ENCODE peak calls at places on chromosomes 3 and 15, in five cellular contexts. One of them, this sample, is unnamed.

GRCh38 chr3:13524979-13525669 is 23.8 kb upstream of the FBLN2 start:
- DNase-seq in ovary: no peak
- DNase-seq in CD14-positive monocyte: no peak
- DNase-seq in CD8-positive, alpha-beta T cell: no peak
- DNase-seq in ascending aorta: no peak
- DNase-seq in this sample: peak; percentile 20

GRCh38 chr15:97978408-97979130 is 18.1 kb downstream of the ARRDC4 start:
- DNase-seq in ovary: no peak
- DNase-seq in CD14-positive monocyte: no peak
- DNase-seq in CD8-positive, alpha-beta T cell: no peak
- DNase-seq in ascending aorta: no peak
- DNase-seq in this sample: peak; percentile 64

GRCh38 chr15:95291878-95292472 is 1038.5 kb upstream of the NR2F2 start:
- DNase-seq in ovary: no peak
- DNase-seq in CD14-positive monocyte: no peak
- DNase-seq in CD8-positive, alpha-beta T cell: no peak
- DNase-seq in ascending aorta: no peak
- DNase-seq in this sample: peak; percentile 66

GRCh38 chr15:68930268-68931022 is at the start of gene SPESP1:
- DNase-seq in ovary: peak; percentile 72
- DNase-seq in CD14-positive monocyte: peak; percentile 65
- DNase-seq in CD8-positive, alpha-beta T cell: peak; percentile 45
- DNase-seq in ascending aorta: no peak
- DNase-seq in this sample: peak; percentile 82

GRCh38 chr3:27632431-27633223 is 89.5 kb downstream of the EOMES start:
- DNase-seq in ovary: peak; percentile 62
- DNase-seq in CD14-positive monocyte: peak; percentile 52
- DNase-seq in CD8-positive, alpha-beta T cell: peak; percentile 47
- DNase-seq in ascending aorta: no peak
- DNase-seq in this sample: no peak

GRCh38 chr3:195155842-195156241 is 115.1 kb downstream of the XXYLT1 start:
- DNase-seq in ovary: no peak
- DNase-seq in CD14-positive monocyte: no peak
- DNase-seq in CD8-positive, alpha-beta T cell: no peak
- DNase-seq in ascending aorta: no peak
- DNase-seq in this sample: no peak

GRCh38 chr3:138818175-138818574 is 16.6 kb downstream of the PIK3CB start:
- DNase-seq in ovary: no peak
- DNase-seq in CD14-positive monocyte: no peak
- DNase-seq in CD8-positive, alpha-beta T cell: no peak
- DNase-seq in ascending aorta: no peak
- DNase-seq in this sample: no peak

GRCh38 chr3:88019024-88019423 is 39.8 kb downstream of the CGGBP1 start:
- DNase-seq in ovary: no peak
- DNase-seq in CD14-positive monocyte: no peak
- DNase-seq in CD8-positive, alpha-beta T cell: no peak
- DNase-seq in ascending aorta: no peak
- DNase-seq in this sample: no peak

GRCh38 chr15:92413511-92413910 is 19.8 kb downstream of the ST8SIA2 start:
- DNase-seq in ovary: no peak
- DNase-seq in CD14-positive monocyte: no peak
- DNase-seq in CD8-positive, alpha-beta T cell: no peak
- DNase-seq in ascending aorta: no peak
- DNase-seq in this sample: no peak

GRCh38 chr3:99678023-99678422 is 39.6 kb downstream of the COL8A1 start:
- DNase-seq in ovary: no peak
- DNase-seq in CD14-positive monocyte: no peak
- DNase-seq in CD8-positive, alpha-beta T cell: no peak
- DNase-seq in ascending aorta: no peak
- DNase-seq in this sample: peak; percentile 77

GRCh38 chr3:354433-354832 is 157.9 kb downstream of the CHL1 start:
- DNase-seq in ovary: no peak
- DNase-seq in CD14-positive monocyte: no peak
- DNase-seq in CD8-positive, alpha-beta T cell: no peak
- DNase-seq in ascending aorta: no peak
- DNase-seq in this sample: peak; percentile 43

GRCh38 chr3:172034786-172035685 is 4.3 kb upstream of the FNDC3B start:
- DNase-seq in ovary: no peak
- DNase-seq in CD14-positive monocyte: no peak
- DNase-seq in CD8-positive, alpha-beta T cell: no peak
- DNase-seq in ascending aorta: no peak
- DNase-seq in this sample: peak; percentile 60

GRCh38 chr15:62145015-62145735 is 19.9 kb downstream of the C2CD4B start:
- DNase-seq in ovary: no peak
- DNase-seq in CD14-positive monocyte: no peak
- DNase-seq in CD8-positive, alpha-beta T cell: no peak
- DNase-seq in ascending aorta: no peak
- DNase-seq in this sample: no peak

GRCh38 chr3:72408983-72409779 is 439.1 kb downstream of the SHQ1 start:
- DNase-seq in ovary: no peak
- DNase-seq in CD14-positive monocyte: no peak
- DNase-seq in CD8-positive, alpha-beta T cell: no peak
- DNase-seq in ascending aorta: no peak
- DNase-seq in this sample: no peak

GRCh38 chr15:76198456-76199105 is 112.7 kb downstream of the ETFA start:
- DNase-seq in ovary: no peak
- DNase-seq in CD14-positive monocyte: no peak
- DNase-seq in CD8-positive, alpha-beta T cell: no peak
- DNase-seq in ascending aorta: no peak
- DNase-seq in this sample: no peak

GRCh38 chr3:72982653-72983366 is 13.8 kb upstream of the PPP4R2 start:
- DNase-seq in ovary: no peak
- DNase-seq in CD14-positive monocyte: no peak
- DNase-seq in CD8-positive, alpha-beta T cell: no peak
- DNase-seq in ascending aorta: no peak
- DNase-seq in this sample: no peak

GRCh38 chr3:185582236-185582635 is 3.9 kb upstream of the SENP2 start:
- DNase-seq in ovary: no peak
- DNase-seq in CD14-positive monocyte: no peak
- DNase-seq in CD8-positive, alpha-beta T cell: no peak
- DNase-seq in ascending aorta: no peak
- DNase-seq in this sample: no peak

GRCh38 chr3:102715030-102715697 is 280.3 kb downstream of the ZPLD1 start:
- DNase-seq in ovary: no peak
- DNase-seq in CD14-positive monocyte: no peak
- DNase-seq in CD8-positive, alpha-beta T cell: no peak
- DNase-seq in ascending aorta: no peak
- DNase-seq in this sample: peak; percentile 60

GRCh38 chr3:186614597-186615483 is 2.0 kb downstream of the AHSG start:
- DNase-seq in ovary: peak; percentile 65
- DNase-seq in CD14-positive monocyte: peak; percentile 75
- DNase-seq in CD8-positive, alpha-beta T cell: peak; percentile 76
- DNase-seq in ascending aorta: no peak
- DNase-seq in this sample: peak; percentile 78

GRCh38 chr3:106135451-106136160 is 266.8 kb upstream of the CBLB start:
- DNase-seq in ovary: no peak
- DNase-seq in CD14-positive monocyte: no peak
- DNase-seq in CD8-positive, alpha-beta T cell: no peak
- DNase-seq in ascending aorta: no peak
- DNase-seq in this sample: no peak

GRCh38 chr3:68057637-68058320 is 403.4 kb upstream of the SUCLG2 start:
- DNase-seq in ovary: no peak
- DNase-seq in CD14-positive monocyte: no peak
- DNase-seq in CD8-positive, alpha-beta T cell: peak; percentile 66
- DNase-seq in ascending aorta: no peak
- DNase-seq in this sample: no peak

GRCh38 chr3:5017953-5018531 is 38.8 kb downstream of the BHLHE40 start:
- DNase-seq in ovary: no peak
- DNase-seq in CD14-positive monocyte: no peak
- DNase-seq in CD8-positive, alpha-beta T cell: no peak
- DNase-seq in ascending aorta: no peak
- DNase-seq in this sample: peak; percentile 82

GRCh38 chr3:43766672-43767465 is 76.1 kb downstream of the ABHD5 start:
- DNase-seq in ovary: no peak
- DNase-seq in CD14-positive monocyte: no peak
- DNase-seq in CD8-positive, alpha-beta T cell: no peak
- DNase-seq in ascending aorta: no peak
- DNase-seq in this sample: peak; percentile 71
- TF ChIP-seq CTCF in ovary: no peak
- TF ChIP-seq CTCF in CD14-positive monocyte: no peak
- TF ChIP-seq CTCF in CD8-positive, alpha-beta T cell: no peak
- TF ChIP-seq CTCF in ascending aorta: no peak
- TF ChIP-seq CTCF in this sample: peak; percentile 14

DNA sequence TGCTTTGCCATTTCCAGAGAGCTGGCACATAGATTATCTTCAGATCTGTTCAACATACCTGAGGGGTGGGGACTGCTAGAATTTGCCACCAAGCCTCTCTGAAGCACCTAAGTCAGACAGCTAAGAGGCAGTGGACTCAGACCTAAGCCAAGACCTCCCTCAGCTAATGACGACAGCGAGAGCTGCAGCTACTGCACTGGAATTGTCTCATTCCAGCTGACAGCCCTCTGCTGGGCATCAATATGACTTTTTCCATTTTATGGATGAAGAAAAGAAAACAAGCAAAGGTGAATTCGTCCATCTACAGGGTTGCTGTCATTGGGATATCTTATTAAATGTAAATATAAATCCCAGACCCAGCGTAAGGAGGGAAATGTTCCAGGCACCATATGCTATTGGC is 85.3 kb upstream of the LRTM1 start:
- DNase-seq in ovary: no peak
- DNase-seq in CD14-positive monocyte: no peak
- DNase-seq in CD8-positive, alpha-beta T cell: no peak
- DNase-seq in ascending aorta: no peak
- DNase-seq in this sample: no peak
- TF ChIP-seq CTCF in ovary: no peak
- TF ChIP-seq CTCF in CD14-positive monocyte: no peak
- TF ChIP-seq CTCF in CD8-positive, alpha-beta T cell: no peak
- TF ChIP-seq CTCF in ascending aorta: no peak
- TF ChIP-seq CTCF in this sample: no peak

DNA sequence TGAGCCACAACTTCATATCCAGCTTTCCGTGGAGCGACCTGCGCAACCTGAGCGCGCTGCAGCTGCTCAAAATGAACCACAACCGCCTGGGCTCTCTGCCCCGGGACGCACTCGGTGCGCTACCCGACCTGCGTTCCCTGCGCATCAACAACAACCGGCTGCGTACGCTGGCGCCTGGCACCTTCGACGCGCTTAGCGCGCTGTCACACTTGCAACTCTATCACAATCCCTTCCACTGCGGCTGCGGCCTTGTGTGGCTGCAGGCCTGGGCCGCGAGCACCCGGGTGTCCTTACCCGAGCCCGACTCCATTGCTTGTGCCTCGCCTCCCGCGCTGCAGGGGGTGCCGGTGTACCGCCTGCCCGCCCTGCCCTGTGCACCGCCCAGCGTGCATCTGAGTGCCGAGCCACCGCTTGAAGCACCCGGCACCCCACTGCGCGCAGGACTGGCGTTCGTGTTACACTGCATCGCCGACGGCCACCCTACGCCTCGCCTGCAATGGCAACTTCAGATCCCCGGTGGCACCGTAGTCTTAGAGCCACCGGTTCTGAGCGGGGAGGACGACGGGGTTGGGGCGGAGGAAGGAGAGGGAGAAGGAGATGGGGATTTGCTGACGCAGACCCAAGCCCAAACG is 2.8 kb downstream of the ISLR2 start:
- DNase-seq in ovary: no peak
- DNase-seq in CD14-positive monocyte: no peak
- DNase-seq in CD8-positive, alpha-beta T cell: no peak
- DNase-seq in ascending aorta: no peak
- DNase-seq in this sample: no peak
- TF ChIP-seq CTCF in ovary: no peak
- TF ChIP-seq CTCF in CD14-positive monocyte: no peak
- TF ChIP-seq CTCF in CD8-positive, alpha-beta T cell: no peak
- TF ChIP-seq CTCF in ascending aorta: no peak
- TF ChIP-seq CTCF in this sample: no peak

DNA sequence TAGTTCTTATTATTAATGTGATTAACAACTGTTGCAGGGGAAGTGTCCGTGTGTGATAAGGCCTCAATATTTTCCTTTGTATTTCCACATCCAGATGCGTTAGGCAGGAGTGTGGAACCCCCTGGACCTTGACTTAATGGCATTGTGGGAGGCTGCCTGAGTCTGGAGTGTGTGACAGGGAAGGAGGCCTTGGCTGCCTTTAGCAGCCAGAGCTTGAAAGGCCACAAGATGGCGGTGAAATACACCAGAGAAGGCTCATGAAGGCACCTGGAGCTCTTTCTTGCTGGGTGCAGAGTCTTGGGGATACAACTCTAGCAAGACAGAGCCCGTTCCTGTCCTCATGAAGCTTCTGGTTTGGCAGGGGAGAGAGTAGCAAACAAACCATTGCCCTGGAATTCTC is 36.9 kb downstream of the POLR2M start:
- DNase-seq in ovary: no peak
- DNase-seq in CD14-positive monocyte: no peak
- DNase-seq in CD8-positive, alpha-beta T cell: no peak
- DNase-seq in ascending aorta: no peak
- DNase-seq in this sample: peak; percentile 14
- TF ChIP-seq CTCF in ovary: no peak
- TF ChIP-seq CTCF in CD14-positive monocyte: no peak
- TF ChIP-seq CTCF in CD8-positive, alpha-beta T cell: no peak
- TF ChIP-seq CTCF in ascending aorta: no peak
- TF ChIP-seq CTCF in this sample: no peak

GRCh38 chr3:30408105-30408557 is 198.3 kb upstream of the TGFBR2 start:
- DNase-seq in ovary: no peak
- DNase-seq in CD14-positive monocyte: no peak
- DNase-seq in CD8-positive, alpha-beta T cell: no peak
- DNase-seq in ascending aorta: no peak
- DNase-seq in this sample: peak; percentile 50
- TF ChIP-seq CTCF in ovary: no peak
- TF ChIP-seq CTCF in CD14-positive monocyte: no peak
- TF ChIP-seq CTCF in CD8-positive, alpha-beta T cell: no peak
- TF ChIP-seq CTCF in ascending aorta: no peak
- TF ChIP-seq CTCF in this sample: no peak

DNA sequence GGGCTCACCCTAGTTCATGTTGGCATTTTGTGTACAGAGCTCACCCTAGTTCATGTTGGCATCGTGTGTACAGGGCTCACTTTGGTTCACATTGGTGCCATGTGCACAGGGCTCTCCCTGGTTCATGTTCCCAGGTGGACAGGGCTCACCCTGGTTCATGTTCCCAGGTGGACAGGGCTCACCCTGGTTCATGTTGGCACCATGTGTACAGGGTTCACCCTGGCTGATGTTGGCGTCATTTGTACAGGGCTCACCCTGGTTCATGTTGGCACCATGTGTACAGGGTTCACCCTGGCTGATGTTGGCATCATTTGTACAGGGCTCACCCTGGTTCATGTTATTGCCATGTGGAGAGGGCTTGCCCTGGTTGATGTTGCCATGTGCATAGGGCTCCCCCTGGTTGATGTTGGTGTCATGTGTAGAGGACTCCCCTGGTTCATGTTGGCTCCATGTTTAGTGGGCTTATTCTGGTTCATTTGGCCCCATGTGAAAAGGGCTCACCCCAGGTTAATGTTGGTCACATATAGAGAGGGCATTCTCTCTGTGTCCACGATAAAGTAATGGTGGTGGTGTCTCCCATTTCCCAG is 31.7 kb upstream of the NR2C2 start:
- DNase-seq in ovary: no peak
- DNase-seq in CD14-positive monocyte: no peak
- DNase-seq in CD8-positive, alpha-beta T cell: peak; percentile 27
- DNase-seq in ascending aorta: no peak
- DNase-seq in this sample: no peak
- TF ChIP-seq CTCF in ovary: no peak
- TF ChIP-seq CTCF in CD14-positive monocyte: no peak
- TF ChIP-seq CTCF in CD8-positive, alpha-beta T cell: no peak
- TF ChIP-seq CTCF in ascending aorta: no peak
- TF ChIP-seq CTCF in this sample: no peak

DNA sequence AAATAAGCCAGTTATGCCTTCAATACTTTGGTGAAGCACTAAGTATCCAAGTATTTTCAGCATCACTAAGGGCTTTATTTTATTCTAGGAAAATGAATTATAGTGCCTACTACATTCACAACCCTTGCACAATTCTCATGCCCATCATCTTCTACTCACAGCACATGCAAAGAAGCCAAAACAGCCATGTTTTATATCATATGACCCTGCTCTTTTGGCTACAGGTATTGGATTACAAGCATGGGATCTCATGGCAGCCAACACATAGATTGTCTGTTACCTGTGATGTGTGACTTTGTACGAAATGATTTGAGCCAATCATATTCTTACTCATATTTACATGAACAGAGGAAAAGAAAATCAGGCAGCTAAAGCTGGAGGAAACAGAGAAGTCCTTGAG is 38.6 kb downstream of the STT3B start:
- DNase-seq in ovary: no peak
- DNase-seq in CD14-positive monocyte: no peak
- DNase-seq in CD8-positive, alpha-beta T cell: no peak
- DNase-seq in ascending aorta: no peak
- DNase-seq in this sample: no peak
- TF ChIP-seq CTCF in ovary: no peak
- TF ChIP-seq CTCF in CD14-positive monocyte: no peak
- TF ChIP-seq CTCF in CD8-positive, alpha-beta T cell: no peak
- TF ChIP-seq CTCF in ascending aorta: no peak
- TF ChIP-seq CTCF in this sample: no peak